ENCODE peak calls at places on chromosome 7, in six cellular contexts. M is non-pigmented ciliary epithelial cell; N is CD8-positive, alpha-beta memory T cell; L is KBM-7; U is activated T-helper 1 cell treated with Interleukin-2 at 50 U/mL for 16 hours; Y is ELR. W is an unnamed sample.

GRCh38 chr7:23662124-23662982 is 17.6 kb upstream of the FAM221A start:
- DNase-seq in M (no peak), N (no peak), L (no peak), U (no peak), Y (no peak), W (no peak)

GRCh38 chr7:378041-378420 is 88.1 kb downstream of the FOXL3 start:
- DNase-seq in M (no peak), N (no peak), L (no peak), U (no peak), Y (no peak), W (no peak)

GRCh38 chr7:98771519-98772241 is 98.1 kb downstream of the TMEM130 start:
- DNase-seq in M (peak; percentile 46), N (no peak), L (no peak), U (no peak), Y (peak; percentile 38), W (peak; percentile 23)

GRCh38 chr7:25384820-25385560 is 156.7 kb upstream of the NPVF start:
- DNase-seq in M (no peak), N (no peak), L (no peak), U (no peak), Y (no peak), W (no peak)

GRCh38 chr7:2573747-2574146 is 15.0 kb downstream of the IQCE start:
- DNase-seq in M (no peak), N (no peak), L (no peak), U (no peak), Y (no peak), W (no peak)

GRCh38 chr7:98211676-98212531 is 665 bp downstream of the BHLHA15 start:
- DNase-seq in M (no peak), N (no peak), L (no peak), U (no peak), Y (no peak), W (no peak)

GRCh38 chr7:75691793-75692543 is 46.8 kb downstream of the HIP1 start:
- DNase-seq in M (no peak), N (no peak), L (no peak), U (no peak), Y (no peak), W (no peak)

GRCh38 chr7:32532716-32533115 is 37.4 kb downstream of the AVL9 start:
- DNase-seq in M (no peak), N (no peak), L (no peak), U (no peak), Y (no peak), W (no peak)

GRCh38 chr7:121083138-121083789 is 94.8 kb downstream of the CPED1 start:
- DNase-seq in M (no peak), N (no peak), L (no peak), U (no peak), Y (peak; percentile 86), W (no peak)

GRCh38 chr7:150489812-150490211 is 24.9 kb upstream of the GIMAP7 start:
- DNase-seq in M (no peak), N (no peak), L (no peak), U (no peak), Y (no peak), W (no peak)

GRCh38 chr7:20331231-20331880 is 656 bp downstream of the ITGB8 start:
- DNase-seq in M (no peak), N (no peak), L (no peak), U (no peak), Y (peak; percentile 32), W (peak; percentile 30)

GRCh38 chr7:1388936-1389335 is 70.3 kb downstream of the MICALL2 start:
- DNase-seq in M (no peak), N (no peak), L (no peak), U (no peak), Y (no peak), W (no peak)

GRCh38 chr7:3236268-3236667 is 64.8 kb upstream of the SDK1 start:
- DNase-seq in M (no peak), N (no peak), L (no peak), U (no peak), Y (no peak), W (no peak)

GRCh38 chr7:68122806-68123205 is 1126.2 kb downstream of the TYW1 start:
- DNase-seq in M (no peak), N (no peak), L (no peak), U (no peak), Y (no peak), W (no peak)

GRCh38 chr7:67786021-67786420 is 789.4 kb downstream of the TYW1 start:
- DNase-seq in M (no peak), N (no peak), L (no peak), U (no peak), Y (no peak), W (no peak)

GRCh38 chr7:7317850-7318249 is 135.5 kb downstream of the C1GALT1 start:
- DNase-seq in M (no peak), N (no peak), L (no peak), U (no peak), Y (no peak), W (no peak)

GRCh38 chr7:84194484-84195260 is at the start of gene SEMA3A:
- DNase-seq in M (peak; percentile 69), N (no peak), L (peak; percentile 78), U (no peak), Y (peak; percentile 90), W (no peak)

GRCh38 chr7:66016131-66016461 is 34.1 kb upstream of the GUSB start:
- DNase-seq in M (no peak), N (no peak), L (no peak), U (no peak), Y (peak; percentile 57), W (no peak)